ENCODE peak calls at places on chromosomes 5 and 9, in eight cellular contexts. X, J, O, N, S, H, I and G are unnamed samples.

GRCh38 chr9:18228101-18228500 is 245.9 kb upstream of the ADAMTSL1 start:
- DNase-seq in I (no peak), N (no peak), X (no peak), J (no peak), S (no peak), O (no peak), H (no peak), G (no peak)

GRCh38 chr5:178365501-178366440 is 133.2 kb upstream of the PHYKPL start:
- DNase-seq in N (no peak), O (no peak), I (peak), S (no peak), X (no peak), H (no peak), J (no peak), G (no peak)

GRCh38 chr5:143261748-143262392 is 141.6 kb downstream of the NR3C1 start:
- DNase-seq in I (no peak), H (peak), N (no peak), J (no peak), X (peak), S (peak), O (peak), G (peak)

GRCh38 chr5:154653764-154654483 is 101.3 kb upstream of the LARP1 start:
- DNase-seq in J (no peak), X (no peak), I (peak), S (peak), O (no peak), H (no peak), N (no peak), G (no peak)

GRCh38 chr5:54548565-54548964 is 31.0 kb downstream of the SNX18 start:
- DNase-seq in H (no peak), S (no peak), N (no peak), J (no peak), I (no peak), X (no peak), O (no peak), G (no peak)

GRCh38 chr5:133460172-133460758 is 152.1 kb downstream of the FSTL4 start:
- DNase-seq in J (peak), N (no peak), X (peak), I (no peak), H (peak), S (peak), O (no peak), G (peak)

GRCh38 chr9:31389075-31389474 is 995.4 kb upstream of the ACO1 start:
- DNase-seq in X (no peak), O (no peak), I (no peak), S (no peak), H (no peak), J (no peak), N (no peak), G (no peak)

GRCh38 chr5:4576161-4576748 is 563.9 kb upstream of the ADAMTS16 start:
- DNase-seq in H (no peak), N (no peak), X (peak), S (no peak), O (peak), I (no peak), J (no peak), G (no peak)

GRCh38 chr9:93111371-93112115 is 15.5 kb downstream of the CARD19 start:
- DNase-seq in N (peak), J (no peak), H (peak), I (peak), S (no peak), X (no peak), O (peak), G (no peak)

GRCh38 chr5:174045470-174046025 is at the start of gene NSG2:
- DNase-seq in N (peak), H (peak), X (peak), I (no peak), S (peak), J (peak), O (peak), G (peak)

GRCh38 chr9:123318192-123318591 is 37.8 kb upstream of the CRB2 start:
- DNase-seq in S (no peak), H (no peak), N (no peak), X (no peak), J (no peak), O (no peak), I (peak), G (no peak)

GRCh38 chr9:113410207-113411158 is at the start of the genes C9orf43 and POLE3:
- DNase-seq in X (peak), O (peak), S (peak), I (peak), J (peak), N (peak), H (peak), G (peak)

GRCh38 chr9:113409481-113409880 is 994 bp downstream of the POLE3 start:
- DNase-seq in H (no peak), X (no peak), I (no peak), J (no peak), O (no peak), S (no peak), N (no peak), G (no peak)

DNA sequence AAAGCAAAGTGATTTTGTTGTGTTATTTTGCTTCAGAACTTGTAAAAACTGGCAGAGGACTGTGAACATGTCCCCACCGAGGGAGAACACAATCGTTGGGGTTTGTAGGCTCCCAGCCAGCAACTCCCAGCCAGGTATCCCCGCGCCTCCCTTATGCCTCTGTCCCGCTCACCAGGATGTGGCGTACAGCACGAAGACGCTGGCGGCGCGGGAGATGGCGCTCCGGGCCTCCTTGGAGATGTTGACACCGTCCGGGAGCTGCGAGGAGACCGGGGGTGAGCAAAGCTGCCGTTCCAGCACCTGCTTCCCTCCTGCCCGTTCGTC is 630 bp downstream of the POLE3 start:
- DNase-seq in X (no peak), J (no peak), O (no peak), I (no peak), S (peak), H (no peak), N (no peak), G (no peak)
- TF ChIP-seq CTCF in X (no peak), J (no peak), O (no peak), I (no peak), S (no peak), H (peak), N (no peak), G (no peak)

GRCh38 chr5:161850491-161850890 is 2.6 kb downstream of the GABRA1 start:
- DNase-seq in J (no peak), N (no peak), I (no peak), S (no peak), H (no peak), O (no peak), X (no peak), G (no peak)

GRCh38 chr5:161847896-161848510 is at the start of gene GABRA1:
- DNase-seq in N (no peak), H (no peak), J (no peak), S (no peak), X (no peak), O (no peak), I (no peak), G (no peak)

GRCh38 chr5:161847447-161847846 is 473 bp upstream of the GABRA1 start:
- DNase-seq in X (no peak), I (no peak), O (no peak), S (no peak), H (no peak), N (no peak), J (no peak), G (no peak)

GRCh38 chr5:161846731-161847130 is 1.2 kb upstream of the GABRA1 start:
- DNase-seq in H (peak), X (no peak), S (peak), N (no peak), O (no peak), I (no peak), J (no peak), G (no peak)

DNA sequence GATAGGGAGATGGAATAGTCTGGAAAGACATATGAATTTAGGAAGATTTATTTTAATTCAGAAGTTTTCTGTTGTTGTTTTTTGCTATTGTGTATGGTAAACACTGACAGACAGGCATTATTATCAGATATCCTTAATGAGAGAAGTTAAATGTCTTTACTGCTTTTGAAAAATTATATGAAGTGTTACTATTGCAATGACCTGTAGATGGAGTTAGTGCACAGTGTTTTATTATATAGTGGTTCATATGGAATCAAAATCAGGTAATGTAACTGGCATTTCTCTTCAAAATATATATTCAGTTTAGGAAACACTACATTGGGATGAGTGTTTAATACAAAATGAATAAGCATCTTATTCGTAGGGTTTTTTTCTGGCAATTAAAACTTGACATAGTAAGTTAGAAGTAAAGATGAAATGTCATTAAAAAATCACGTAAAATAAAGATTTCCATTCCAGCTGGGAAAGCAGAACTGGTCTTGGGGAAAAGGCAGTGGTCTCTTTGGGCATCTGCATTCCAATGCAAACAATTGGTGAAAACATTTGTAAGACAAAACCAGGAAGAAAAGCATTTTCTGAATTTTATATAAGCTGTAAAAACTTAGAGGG is 3.9 kb downstream of the GABRA1 start:
- DNase-seq in S (peak), H (no peak), N (no peak), X (no peak), I (no peak), J (peak), O (peak), G (peak)
- H3K4me3 ChIP-seq in S (no peak), H (no peak), N (no peak), X (no peak), I (no peak), J (no peak), O (no peak), G (no peak)

GRCh38 chr5:44862808-44863207 is 54.1 kb downstream of the MRPS30 start:
- DNase-seq in I (no peak), J (peak), O (peak), N (no peak), X (peak), H (peak), S (peak), G (peak)
- TF ChIP-seq CTCF in I (peak), J (peak), O (peak), N (no peak), X (peak), H (peak), S (peak), G (peak)

DNA sequence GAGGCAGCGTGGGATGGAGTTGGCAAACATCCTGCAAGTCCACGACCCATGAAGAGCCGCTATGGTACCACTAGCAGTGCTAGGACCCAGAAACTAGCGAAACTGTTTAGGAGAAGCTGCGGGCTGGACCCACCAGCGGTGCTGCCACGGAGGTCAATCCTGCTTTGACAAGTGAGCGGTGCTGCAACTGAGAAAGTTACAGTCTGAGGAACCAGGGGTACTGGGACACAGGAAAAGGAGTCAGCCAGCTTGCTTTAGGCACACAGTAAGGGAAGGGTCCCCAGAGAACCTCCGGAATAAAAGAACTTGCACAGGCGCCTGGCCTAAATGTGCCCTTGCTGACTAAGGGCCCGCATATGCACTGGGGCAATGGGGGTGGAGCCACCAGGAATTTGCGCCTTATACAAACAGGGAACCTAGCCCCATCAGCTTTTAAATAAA is 23.6 kb upstream of the ANXA2R start:
- DNase-seq in O (peak), I (peak), N (peak), H (no peak), S (peak), J (no peak), X (peak), G (peak)
- H3K4me3 ChIP-seq in O (peak), I (peak), N (peak), H (no peak), S (no peak), J (peak), X (no peak), G (peak)

GRCh38 chr5:152592416-152592815 is 187.3 kb upstream of the NMUR2 start:
- DNase-seq in I (no peak), N (no peak), X (no peak), H (no peak), O (no peak), S (no peak), J (no peak), G (no peak)
- TF ChIP-seq CTCF in I (no peak), N (no peak), X (no peak), H (peak), O (no peak), S (no peak), J (no peak), G (no peak)

DNA sequence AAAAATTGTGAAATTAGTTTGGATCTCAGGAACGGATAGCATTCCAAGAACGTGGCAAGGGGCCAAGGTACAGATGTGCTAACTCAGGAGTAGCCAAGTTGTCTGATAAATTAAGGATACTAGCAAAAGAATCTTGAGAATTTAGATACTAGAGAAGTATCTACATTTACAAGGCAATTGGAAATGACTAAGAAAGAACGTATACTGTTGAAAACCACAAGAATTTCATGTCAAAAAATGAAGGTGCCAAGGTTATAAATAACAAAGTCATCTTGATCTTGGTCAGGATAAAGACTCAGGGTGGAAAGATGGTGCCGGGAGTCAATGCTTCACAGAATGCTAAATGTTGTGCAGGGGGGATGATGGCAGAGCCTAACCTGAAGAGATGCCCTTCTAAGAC is 19.2 kb downstream of the CAPSL start:
- DNase-seq in O (peak), I (no peak), J (no peak), S (peak), N (no peak), X (peak), H (peak), G (peak)
- H3K4me3 ChIP-seq in O (no peak), I (no peak), J (no peak), S (no peak), N (no peak), X (no peak), H (no peak), G (no peak)